ENCODE peak calls at places on chromosomes 11 and 22, in six cellular contexts. H, L, W, I, E and A are unnamed samples.

GRCh38 chr22:45516923-45517675 is 14.4 kb downstream of the FBLN1 start:
- DNase-seq in E (no peak), L (no peak), W (no peak), H (no peak), I (no peak), A (no peak)

GRCh38 chr11:12287009-12287373 is 90.4 kb upstream of the PARVA start:
- DNase-seq in H (peak), W (no peak), I (peak), E (no peak), L (peak), A (peak)

GRCh38 chr22:37267128-37267587 is 15.2 kb upstream of the CYTH4 start:
- DNase-seq in W (no peak), H (no peak), I (peak), E (peak), L (no peak), A (no peak)

GRCh38 chr11:130576146-130576545 is 127.7 kb downstream of the ADAMTS15 start:
- DNase-seq in E (no peak), I (peak), L (no peak), H (no peak), W (no peak), A (no peak)

GRCh38 chr11:63427971-63428508 is 58.5 kb downstream of the SLC22A9 start:
- DNase-seq in L (peak), H (peak), W (no peak), E (no peak), I (no peak), A (no peak)

GRCh38 chr22:37321288-37321687 is 39.0 kb downstream of the CYTH4 start:
- DNase-seq in E (no peak), L (peak), H (no peak), I (no peak), W (no peak), A (no peak)

GRCh38 chr11:19116315-19116970 is 525 bp upstream of the ZDHHC13 start:
- DNase-seq in L (no peak), W (peak), H (no peak), I (no peak), E (no peak), A (no peak)

GRCh38 chr22:36185828-36186624 is 15.6 kb downstream of the APOL4 start:
- DNase-seq in H (no peak), I (no peak), E (no peak), L (no peak), W (no peak), A (no peak)

GRCh38 chr11:1943977-1944376 is 3.2 kb upstream of the MRPL23 start:
- DNase-seq in W (no peak), H (no peak), I (peak), E (no peak), L (no peak), A (no peak)

GRCh38 chr11:29801561-29801960 is 215.3 kb downstream of the KCNA4 start:
- DNase-seq in E (no peak), I (no peak), H (no peak), W (no peak), L (no peak), A (no peak)

GRCh38 chr11:77734890-77735289 is 85.6 kb downstream of the RSF1 start:
- DNase-seq in E (no peak), I (no peak), W (no peak), L (no peak), H (no peak), A (no peak)

GRCh38 chr22:48578138-48579034 is 1249.3 kb downstream of the BRD1 start:
- DNase-seq in W (no peak), H (no peak), L (no peak), E (no peak), I (no peak), A (no peak)

GRCh38 chr11:111555255-111555654 is 14.7 kb downstream of the LAYN start:
- DNase-seq in H (no peak), I (no peak), W (no peak), L (no peak), E (no peak), A (no peak)

GRCh38 chr11:61533401-61533800 is 24.9 kb downstream of the LRRC10B start:
- DNase-seq in W (no peak), H (no peak), L (no peak), E (no peak), I (no peak), A (no peak)

GRCh38 chr11:77075425-77075905 is 8.7 kb downstream of the CAPN5 start:
- DNase-seq in E (no peak), H (no peak), L (no peak), W (no peak), I (no peak), A (no peak)

GRCh38 chr11:111878385-111878765 is 590 bp downstream of the FDXACB1 start:
- DNase-seq in I (no peak), H (no peak), W (no peak), E (no peak), L (no peak), A (peak)

GRCh38 chr11:360326-361280 is 8.7 kb upstream of the B4GALNT4 start:
- DNase-seq in L (no peak), I (no peak), W (no peak), H (no peak), E (no peak), A (no peak)

GRCh38 chr11:33774356-33775063 is at the start of gene FBXO3:
- DNase-seq in E (peak), I (peak), H (peak), L (peak), W (no peak), A (peak)

GRCh38 chr11:35464308-35464707 is 45.0 kb upstream of the SLC1A2 start:
- DNase-seq in W (no peak), E (no peak), I (no peak), H (no peak), L (no peak), A (no peak)

GRCh38 chr11:72789493-72790131 is 4.2 kb downstream of the STARD10 start:
- DNase-seq in L (no peak), W (no peak), H (no peak), E (no peak), I (no peak), A (no peak)

GRCh38 chr11:30798547-30799236 is 212.5 kb upstream of the MPPED2 start:
- DNase-seq in H (no peak), L (no peak), I (no peak), E (no peak), W (no peak), A (no peak)

GRCh38 chr11:96748639-96749370 is 359.0 kb downstream of the JRKL start:
- DNase-seq in I (no peak), W (no peak), E (no peak), L (no peak), H (no peak), A (no peak)

GRCh38 chr22:28103596-28103995 is 184.5 kb upstream of the PITPNB start:
- DNase-seq in E (no peak), H (no peak), W (no peak), L (no peak), I (no peak), A (no peak)

GRCh38 chr11:61129608-61130523 is 27.6 kb downstream of the CD5 start:
- DNase-seq in W (peak), H (peak), E (peak), I (peak), L (peak), A (peak)

GRCh38 chr11:980438-981365 is 55.0 kb downstream of the AP2A2 start:
- DNase-seq in I (no peak), H (no peak), E (no peak), L (no peak), W (no peak), A (no peak)

GRCh38 chr22:21444701-21445436 is 22.3 kb upstream of the TMEM191C start:
- DNase-seq in L (no peak), E (no peak), I (peak), W (no peak), H (no peak), A (no peak)

GRCh38 chr11:8863838-8864237 is 47.2 kb upstream of the AKIP1 start:
- DNase-seq in I (no peak), W (no peak), L (no peak), E (no peak), H (no peak), A (no peak)

GRCh38 chr11:117875397-117876048 is 935 bp downstream of the FXYD6 start:
- DNase-seq in W (no peak), E (no peak), L (no peak), I (peak), H (no peak), A (no peak)

GRCh38 chr11:117877120-117877784 is 794 bp upstream of the FXYD6 start:
- DNase-seq in H (no peak), L (no peak), E (no peak), W (no peak), I (no peak), A (no peak)

GRCh38 chr11:117876049-117876340 is 463 bp downstream of the FXYD6 start:
- DNase-seq in E (no peak), L (no peak), W (no peak), I (no peak), H (no peak), A (no peak)

GRCh38 chr11:117874910-117875396 is 1.5 kb downstream of the FXYD6 start:
- DNase-seq in I (no peak), H (no peak), W (no peak), L (no peak), E (no peak), A (no peak)

GRCh38 chr11:117876341-117877119 is at the start of gene FXYD6:
- DNase-seq in L (no peak), E (no peak), I (peak), H (no peak), W (no peak), A (no peak)
- TF ChIP-seq ZNF274 in L (no peak), E (no peak), I (no peak), H (no peak), W (no peak), A (no peak)

DNA sequence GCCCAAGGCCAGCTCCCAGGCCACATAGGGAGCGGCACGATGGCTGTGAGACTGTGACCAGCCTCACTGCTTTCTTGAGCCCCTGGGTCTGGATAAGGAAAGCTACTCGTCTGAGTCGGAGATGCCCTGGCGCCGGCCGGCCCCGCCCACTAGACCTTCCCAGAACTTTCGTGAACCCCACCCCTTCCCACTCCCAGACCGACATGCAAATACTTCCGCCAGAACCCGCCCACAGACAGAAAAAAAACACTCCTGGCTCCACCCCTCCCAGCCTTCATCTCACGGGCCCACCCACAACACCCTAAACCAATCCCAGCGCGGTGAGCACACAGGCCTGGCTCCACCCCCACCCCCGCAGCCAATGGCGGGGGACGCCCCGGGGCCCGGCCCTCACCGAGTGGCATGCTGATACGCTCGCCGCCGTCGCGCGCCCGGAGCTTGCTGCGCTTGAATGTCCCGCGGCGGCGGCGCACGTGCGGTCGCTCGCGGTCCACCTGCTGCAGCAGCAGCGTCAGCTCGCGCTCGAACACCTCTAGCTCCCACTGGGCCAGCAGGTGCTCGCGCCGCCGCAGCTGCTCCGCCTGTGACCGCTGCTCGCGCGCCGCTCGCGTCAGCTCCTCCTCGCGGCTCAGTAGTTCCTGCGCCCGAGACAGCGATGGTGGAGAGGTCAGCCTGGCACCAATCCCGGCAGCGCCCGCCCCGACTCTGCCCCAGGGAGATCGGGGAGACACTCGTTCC is 7.0 kb downstream of the MAP3K11 start:
- DNase-seq in W (no peak), I (peak), H (peak), L (no peak), E (peak), A (peak)
- TF ChIP-seq ZNF274 in W (no peak), I (no peak), H (no peak), L (no peak), E (no peak), A (no peak)

DNA sequence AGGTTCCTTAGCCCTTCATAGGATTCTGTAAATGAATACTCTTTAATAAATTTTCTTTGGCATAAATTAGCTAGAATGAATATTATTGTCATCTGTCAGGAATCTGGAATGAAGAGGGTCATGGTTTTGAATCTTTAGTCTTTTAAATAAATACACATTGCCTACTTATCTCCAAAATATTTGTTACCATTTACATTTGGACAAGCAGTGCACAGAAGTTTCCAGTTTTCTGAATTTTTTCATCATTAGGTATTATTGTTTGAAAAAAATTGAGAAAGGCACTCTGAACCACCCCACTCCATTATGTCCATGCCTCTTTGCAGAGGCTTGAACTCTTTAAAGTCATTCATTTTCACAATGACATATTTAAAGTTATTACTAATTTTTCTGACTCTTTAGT is 549.0 kb upstream of the LUZP2 start:
- DNase-seq in W (no peak), I (no peak), L (no peak), E (no peak), H (no peak), A (no peak)
- TF ChIP-seq ZNF274 in W (no peak), I (no peak), L (no peak), E (no peak), H (no peak), A (no peak)

DNA sequence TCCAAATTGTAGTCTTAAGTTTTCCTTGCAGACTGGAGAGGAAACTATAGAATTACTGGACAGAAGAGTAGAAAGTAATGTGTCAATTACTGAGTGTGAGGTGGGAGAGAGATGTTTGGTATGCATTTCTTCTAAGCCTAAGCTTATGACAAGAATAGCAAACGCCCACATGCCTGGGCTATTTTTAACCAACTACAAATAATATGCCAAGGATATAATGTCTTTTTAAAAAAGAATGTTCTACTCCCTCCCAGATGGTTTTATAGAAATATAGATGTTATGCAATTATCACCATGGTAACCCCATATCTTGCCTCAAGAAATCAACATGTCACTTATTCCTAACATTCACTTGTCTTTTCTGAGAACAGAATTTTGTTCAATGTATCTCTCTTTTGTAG is 996.7 kb upstream of the CHORDC1 start:
- DNase-seq in I (no peak), L (no peak), W (no peak), H (no peak), E (no peak), A (no peak)
- TF ChIP-seq ZNF274 in I (no peak), L (no peak), W (no peak), H (no peak), E (no peak), A (no peak)

DNA sequence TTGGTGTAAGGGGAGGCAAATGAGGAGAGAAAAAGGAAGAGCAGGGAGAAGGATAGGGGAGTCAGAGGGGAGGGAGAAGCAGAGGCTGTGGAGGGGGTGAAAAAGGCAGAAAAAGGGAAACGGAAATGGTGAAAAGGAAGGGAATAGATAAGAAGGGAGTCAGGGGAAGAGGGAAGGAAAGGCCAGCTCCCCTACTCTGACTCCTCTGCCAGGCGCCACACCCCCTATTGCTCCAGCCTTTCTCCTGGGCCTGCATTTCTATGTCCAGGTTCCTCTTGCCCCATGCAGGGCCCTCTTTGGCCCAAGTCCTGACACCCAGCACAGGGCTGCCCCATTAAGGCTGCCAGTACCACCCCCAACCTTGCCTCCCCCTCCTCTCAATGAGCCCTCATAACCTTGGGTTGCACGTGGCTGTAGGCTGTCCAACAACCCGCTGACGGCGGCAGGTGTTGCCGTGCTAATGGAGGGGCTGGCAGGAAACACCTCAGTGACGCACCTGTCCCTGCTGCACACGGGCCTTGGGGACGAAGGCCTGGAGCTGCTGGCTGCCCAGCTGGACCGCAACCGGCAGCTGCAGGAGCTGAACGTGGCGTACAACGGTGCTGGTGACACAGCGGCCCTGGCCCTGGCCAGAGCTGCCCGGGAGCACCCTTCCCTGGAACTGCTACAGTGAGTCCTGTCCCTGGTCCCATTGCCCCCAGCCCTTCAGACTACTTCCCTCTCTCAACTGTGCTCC is 3.4 kb upstream of the NHERF4 start:
- DNase-seq in H (no peak), E (peak), I (no peak), L (no peak), W (no peak), A (no peak)
- TF ChIP-seq ZNF274 in H (no peak), E (no peak), I (no peak), L (no peak), W (no peak), A (no peak)

GRCh38 chr22:25081409-25081824 is 118.2 kb upstream of the CRYBB3 start:
- DNase-seq in W (no peak), I (peak), E (peak), H (peak), L (peak), A (peak)
- TF ChIP-seq ZNF274 in W (no peak), I (no peak), E (no peak), H (no peak), L (no peak), A (no peak)

GRCh38 chr11:67648796-67649613 is 1.5 kb downstream of the ACY3 start:
- DNase-seq in L (no peak), I (no peak), H (no peak), W (peak), E (no peak), A (no peak)

GRCh38 chr11:67647471-67647870 is 3.1 kb downstream of the ACY3 start:
- DNase-seq in H (no peak), I (no peak), E (no peak), L (no peak), W (no peak), A (no peak)

GRCh38 chr11:67646535-67647336 is 3.8 kb downstream of the ACY3 start:
- DNase-seq in L (no peak), W (peak), E (no peak), H (no peak), I (no peak), A (no peak)

GRCh38 chr11:67649634-67650540 is 643 bp downstream of the ACY3 start:
- DNase-seq in H (no peak), L (no peak), E (no peak), W (no peak), I (peak), A (no peak)

DNA sequence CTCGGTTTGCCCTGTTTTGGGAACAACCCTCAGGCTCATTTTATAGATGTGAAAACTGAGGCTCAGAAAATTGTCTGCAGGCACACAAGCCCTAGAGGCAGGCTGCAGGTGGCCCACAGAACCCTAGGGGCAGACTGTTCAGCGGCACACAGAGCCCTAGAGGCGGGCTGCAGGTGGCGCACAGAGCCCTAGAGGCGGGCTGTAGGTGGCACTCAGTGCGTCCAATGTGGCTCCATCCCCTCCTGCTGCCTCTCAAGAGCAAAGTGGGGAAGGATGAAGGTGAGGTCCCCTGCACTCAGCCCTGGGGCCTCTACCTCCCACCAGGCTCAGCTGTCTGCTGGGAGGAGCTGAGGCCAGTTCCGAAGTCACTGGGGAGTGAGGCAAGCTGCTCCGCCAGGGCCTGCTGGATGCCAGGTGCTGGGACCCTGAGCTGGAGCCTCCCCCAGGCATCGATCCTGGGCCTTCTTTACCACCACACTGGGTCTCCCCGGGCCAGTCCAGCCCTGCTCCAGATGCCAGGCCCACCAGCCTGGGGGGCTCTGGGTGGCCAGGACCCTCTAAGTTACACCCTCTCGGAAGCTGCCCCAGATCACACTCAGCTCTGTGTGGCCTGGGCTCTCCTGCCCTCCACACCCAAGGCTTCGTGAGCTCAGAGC is 2.3 kb downstream of the ACY3 start:
- DNase-seq in W (no peak), L (peak), I (peak), E (peak), H (no peak), A (peak)
- TF ChIP-seq ZNF274 in W (no peak), L (no peak), I (no peak), E (no peak), H (no peak), A (no peak)